ENCODE peak calls at places on chromosomes 16 and 17, in five cellular contexts. C is amygdala, V is H1, Q is NCI-H2081, Z is Calu3. Y is an unnamed sample.

GRCh38 chr17:17028059-17028877 is 14.0 kb upstream of the MPRIP start:
- DNase-seq in V (peak; percentile 56), Q (no peak), C (no peak), Z (peak; percentile 97), Y (no peak)

GRCh38 chr16:28304214-28304613 is 11.9 kb downstream of the SBK1 start:
- DNase-seq in Z (peak; percentile 33), C (no peak), V (no peak), Q (no peak), Y (no peak)

GRCh38 chr16:51237861-51238378 is 86.8 kb upstream of the SALL1 start:
- DNase-seq in V (no peak), C (no peak), Z (no peak), Q (peak; percentile 66), Y (no peak)

GRCh38 chr17:58680038-58680369 is 11.8 kb downstream of the TEX14 start:
- DNase-seq in Z (no peak), C (no peak), Q (no peak), V (no peak), Y (no peak)

GRCh38 chr17:13561606-13562270 is 40.0 kb downstream of the HS3ST3A1 start:
- DNase-seq in V (no peak), Z (no peak), C (no peak), Q (no peak), Y (no peak)

GRCh38 chr17:40323731-40324650 is 15.0 kb downstream of the RARA start:
- DNase-seq in C (no peak), Z (no peak), Q (no peak), V (no peak), Y (no peak)

GRCh38 chr17:57984936-57985674 is 2.9 kb downstream of the VEZF1 start:
- DNase-seq in Q (no peak), C (no peak), Z (no peak), V (no peak), Y (no peak)

GRCh38 chr16:21626659-21627277 is 25.6 kb downstream of the IGSF6 start:
- DNase-seq in V (no peak), Z (peak; percentile 63), Q (no peak), C (no peak), Y (no peak)

GRCh38 chr16:12773216-12773615 is 30.5 kb downstream of the CPPED1 start:
- DNase-seq in Z (no peak), V (no peak), Q (no peak), C (no peak), Y (no peak)

GRCh38 chr16:23729503-23730424 is 16.7 kb upstream of the ERN2 start:
- DNase-seq in Q (no peak), V (no peak), Z (peak; percentile 71), C (no peak), Y (no peak)

GRCh38 chr17:59361916-59362810 is 30.7 kb downstream of the YPEL2 start:
- DNase-seq in C (no peak), Q (peak; percentile 56), Z (no peak), V (no peak), Y (peak; percentile 43)

GRCh38 chr17:17551361-17551760 is 40.1 kb downstream of the PEMT start:
- DNase-seq in Z (no peak), Q (no peak), C (no peak), V (no peak), Y (no peak)

GRCh38 chr17:80782536-80783427 is 208.9 kb upstream of the CHMP6 start:
- DNase-seq in V (no peak), Q (no peak), C (no peak), Z (no peak), Y (no peak)

GRCh38 chr17:39462644-39463375 is 1.5 kb downstream of the CDK12 start:
- DNase-seq in C (no peak), V (no peak), Z (peak; percentile 59), Q (no peak), Y (no peak)

GRCh38 chr17:79831367-79832210 is 7.7 kb downstream of the CBX4 start:
- DNase-seq in Z (peak; percentile 66), C (peak; percentile 46), V (no peak), Q (no peak), Y (no peak)

GRCh38 chr17:74454197-74455024 is 12.0 kb upstream of the CD300A start:
- DNase-seq in Z (peak; percentile 89), C (peak; percentile 78), V (no peak), Q (peak; percentile 83), Y (peak; percentile 59)

GRCh38 chr17:6366144-6366755 is 68.7 kb downstream of the AIPL1 start:
- DNase-seq in Q (no peak), V (no peak), Z (no peak), C (no peak), Y (no peak)

GRCh38 chr17:75473246-75473645 is 16.8 kb downstream of the TMEM94 start:
- DNase-seq in Q (no peak), Z (no peak), V (no peak), C (peak; percentile 26), Y (no peak)

GRCh38 chr16:84332975-84333684 is 35.2 kb upstream of the ATP2C2 start:
- DNase-seq in Z (no peak), Q (no peak), V (no peak), C (no peak), Y (no peak)

GRCh38 chr17:65173284-65173793 is 36.2 kb downstream of the RGS9 start:
- DNase-seq in V (no peak), C (no peak), Q (peak; percentile 58), Z (peak; percentile 20), Y (no peak)

GRCh38 chr16:24364596-24364995 is 108.5 kb downstream of the CACNG3 start:
- DNase-seq in V (no peak), Z (no peak), Q (no peak), C (no peak), Y (no peak)

GRCh38 chr17:43701318-43701743 is 39.6 kb upstream of the MEOX1 start:
- DNase-seq in Z (no peak), Q (no peak), C (no peak), V (no peak), Y (peak; percentile 62)

GRCh38 chr17:7833011-7833794 is 814 bp upstream of the KDM6B start:
- DNase-seq in C (no peak), Q (no peak), V (no peak), Z (no peak), Y (no peak)

GRCh38 chr17:31499771-31500554 is 108.5 kb downstream of the RAB11FIP4 start:
- DNase-seq in V (no peak), Z (peak; percentile 69), Q (no peak), C (peak; percentile 33), Y (no peak)

GRCh38 chr17:8387914-8388651 is 5.1 kb upstream of the RPL26 start:
- DNase-seq in Q (no peak), V (no peak), C (no peak), Z (no peak), Y (no peak)

GRCh38 chr16:71726491-71727319 is 2.2 kb upstream of the PHLPP2 start:
- DNase-seq in C (no peak), V (no peak), Z (no peak), Q (no peak), Y (peak; percentile 26)

GRCh38 chr17:9768381-9768934 is 22.9 kb downstream of the DHRS7C start:
- DNase-seq in Z (no peak), C (no peak), V (no peak), Q (peak; percentile 5), Y (peak; percentile 55)

GRCh38 chr17:28042657-28042720 is at the start of gene NLK:
- DNase-seq in C (no peak), Z (no peak), V (no peak), Q (no peak), Y (no peak)

GRCh38 chr17:63039342-63039741 is 73.3 kb downstream of the TANC2 start:
- DNase-seq in Z (no peak), V (no peak), Q (peak; percentile 47), C (no peak), Y (no peak)

GRCh38 chr16:2086136-2086742 is 38.5 kb downstream of the TSC2 start:
- DNase-seq in Z (no peak), V (no peak), C (no peak), Q (no peak), Y (no peak)

GRCh38 chr16:17068524-17068923 is 402.2 kb downstream of the XYLT1 start:
- DNase-seq in Q (no peak), Z (no peak), V (no peak), C (no peak), Y (peak; percentile 32)

GRCh38 chr17:44193326-44194084 is 6.2 kb downstream of the ATXN7L3 start:
- DNase-seq in V (no peak), Q (no peak), C (no peak), Z (no peak), Y (no peak)

GRCh38 chr16:50247123-50247905 is 19.0 kb upstream of the ADCY7 start:
- DNase-seq in Q (no peak), C (no peak), V (no peak), Z (no peak), Y (no peak)

GRCh38 chr17:64507418-64507766 is 615 bp downstream of the CEP95 start:
- DNase-seq in Z (peak; percentile 8), C (peak; percentile 11), Q (peak; percentile 87), V (no peak), Y (peak; percentile 63)

GRCh38 chr17:17343896-17344506 is 40.8 kb downstream of the NT5M start:
- DNase-seq in V (no peak), C (no peak), Q (no peak), Z (no peak), Y (no peak)

GRCh38 chr17:81241203-81241602 is 2.1 kb downstream of the NDUFAF8 start:
- DNase-seq in Z (no peak), Q (no peak), C (no peak), V (no peak), Y (no peak)

GRCh38 chr16:66365588-66365987 is 903 bp upstream of the CDH5 start:
- DNase-seq in C (no peak), V (no peak), Z (no peak), Q (no peak), Y (no peak)

GRCh38 chr16:67967956-67968439 is 439 bp downstream of the SLC12A4 start:
- DNase-seq in Q (no peak), Z (peak; percentile 40), V (no peak), C (no peak), Y (peak; percentile 69)

GRCh38 chr16:17294856-17295255 is 175.9 kb downstream of the XYLT1 start:
- DNase-seq in Z (no peak), Q (no peak), C (no peak), V (no peak), Y (no peak)